ENCODE peak calls at places on chromosomes 11 and 22, in nine cellular contexts. One of them, this sample, is unnamed.
A peak's percentile ranks its signal among the peaks of the same experiment; 100 is the strongest.

GRCh38 chr22:19193879-19194278 is 15.3 kb upstream of the SLC25A1 start:
- DNase-seq in AG04450: no peak
- DNase-seq in EL: no peak
- DNase-seq in lower lobe of right lung: no peak
- DNase-seq in amygdala: no peak
- DNase-seq in H7: no peak
- DNase-seq in activated T-cell treated with anti-CD3 and anti-CD28 coated beads for 48 hours: no peak
- DNase-seq in A172: no peak
- DNase-seq in GOT3: no peak
- DNase-seq in this sample: no peak

GRCh38 chr11:106988151-106988806 is 30.0 kb downstream of the GUCY1A2 start:
- DNase-seq in AG04450: no peak
- DNase-seq in activated T-cell treated with anti-CD3 and anti-CD28 coated beads for 48 hours: no peak
- DNase-seq in H7: no peak
- DNase-seq in amygdala: no peak
- DNase-seq in lower lobe of right lung: no peak
- DNase-seq in EL: peak; percentile 87
- DNase-seq in A172: peak; percentile 40
- DNase-seq in GOT3: peak; percentile 12
- DNase-seq in this sample: no peak

GRCh38 chr22:37996515-37997246 is 12.3 kb upstream of the SOX10 start:
- DNase-seq in activated T-cell treated with anti-CD3 and anti-CD28 coated beads for 48 hours: no peak
- DNase-seq in GOT3: no peak
- DNase-seq in EL: no peak
- DNase-seq in A172: no peak
- DNase-seq in AG04450: no peak
- DNase-seq in amygdala: no peak
- DNase-seq in lower lobe of right lung: no peak
- DNase-seq in H7: peak; percentile 67
- DNase-seq in this sample: no peak

GRCh38 chr11:73154178-73154577 is 12.1 kb upstream of the FCHSD2 start:
- DNase-seq in H7: no peak
- DNase-seq in GOT3: no peak
- DNase-seq in amygdala: no peak
- DNase-seq in activated T-cell treated with anti-CD3 and anti-CD28 coated beads for 48 hours: no peak
- DNase-seq in EL: no peak
- DNase-seq in A172: no peak
- DNase-seq in AG04450: no peak
- DNase-seq in lower lobe of right lung: no peak
- DNase-seq in this sample: no peak

GRCh38 chr22:38973289-38974169 is 8.6 kb upstream of the APOBEC3B start:
- DNase-seq in lower lobe of right lung: no peak
- DNase-seq in activated T-cell treated with anti-CD3 and anti-CD28 coated beads for 48 hours: peak; percentile 45
- DNase-seq in A172: no peak
- DNase-seq in H7: peak; percentile 88
- DNase-seq in amygdala: no peak
- DNase-seq in GOT3: no peak
- DNase-seq in AG04450: no peak
- DNase-seq in EL: no peak
- DNase-seq in this sample: no peak

GRCh38 chr22:17972385-17973181 is 51.8 kb downstream of the MICAL3 start:
- DNase-seq in activated T-cell treated with anti-CD3 and anti-CD28 coated beads for 48 hours: no peak
- DNase-seq in amygdala: no peak
- DNase-seq in H7: peak; percentile 72
- DNase-seq in AG04450: peak; percentile 64
- DNase-seq in EL: peak; percentile 91
- DNase-seq in GOT3: no peak
- DNase-seq in A172: peak; percentile 45
- DNase-seq in lower lobe of right lung: no peak
- DNase-seq in this sample: no peak

GRCh38 chr11:2589538-2589934 is 110.3 kb downstream of the KCNQ1OT1 start:
- DNase-seq in GOT3: no peak
- DNase-seq in H7: no peak
- DNase-seq in EL: no peak
- DNase-seq in amygdala: no peak
- DNase-seq in AG04450: no peak
- DNase-seq in lower lobe of right lung: peak; percentile 28
- DNase-seq in activated T-cell treated with anti-CD3 and anti-CD28 coated beads for 48 hours: no peak
- DNase-seq in A172: no peak
- DNase-seq in this sample: no peak

GRCh38 chr11:5004429-5005274 is 10.0 kb downstream of the OR51L1 start:
- DNase-seq in lower lobe of right lung: no peak
- DNase-seq in amygdala: no peak
- DNase-seq in EL: peak; percentile 50
- DNase-seq in AG04450: peak; percentile 27
- DNase-seq in activated T-cell treated with anti-CD3 and anti-CD28 coated beads for 48 hours: no peak
- DNase-seq in H7: peak; percentile 4
- DNase-seq in A172: peak; percentile 36
- DNase-seq in GOT3: no peak
- DNase-seq in this sample: no peak

GRCh38 chr22:49284389-49284788 is 543.3 kb downstream of the BRD1 start:
- DNase-seq in H7: no peak
- DNase-seq in GOT3: no peak
- DNase-seq in A172: no peak
- DNase-seq in EL: no peak
- DNase-seq in activated T-cell treated with anti-CD3 and anti-CD28 coated beads for 48 hours: no peak
- DNase-seq in lower lobe of right lung: no peak
- DNase-seq in AG04450: no peak
- DNase-seq in amygdala: no peak
- DNase-seq in this sample: no peak

GRCh38 chr11:19474954-19475811 is 234.4 kb upstream of the E2F8 start:
- DNase-seq in GOT3: no peak
- DNase-seq in AG04450: no peak
- DNase-seq in A172: no peak
- DNase-seq in H7: peak; percentile 47
- DNase-seq in lower lobe of right lung: no peak
- DNase-seq in amygdala: peak; percentile 23
- DNase-seq in activated T-cell treated with anti-CD3 and anti-CD28 coated beads for 48 hours: no peak
- DNase-seq in EL: no peak
- DNase-seq in this sample: no peak

GRCh38 chr22:26587991-26588613 is 1.8 kb downstream of the TPST2 start:
- DNase-seq in EL: peak; percentile 17
- DNase-seq in GOT3: no peak
- DNase-seq in lower lobe of right lung: no peak
- DNase-seq in AG04450: no peak
- DNase-seq in activated T-cell treated with anti-CD3 and anti-CD28 coated beads for 48 hours: no peak
- DNase-seq in A172: no peak
- DNase-seq in amygdala: no peak
- DNase-seq in H7: no peak
- DNase-seq in this sample: no peak

GRCh38 chr22:46069518-46070214 is 80.7 kb upstream of the PPARA start:
- DNase-seq in amygdala: no peak
- DNase-seq in A172: peak; percentile 86
- DNase-seq in AG04450: peak; percentile 54
- DNase-seq in EL: peak; percentile 96
- DNase-seq in H7: no peak
- DNase-seq in activated T-cell treated with anti-CD3 and anti-CD28 coated beads for 48 hours: peak; percentile 35
- DNase-seq in GOT3: peak; percentile 63
- DNase-seq in lower lobe of right lung: peak; percentile 89
- DNase-seq in this sample: peak; percentile 96

GRCh38 chr11:57378166-57378565 is 2.8 kb downstream of the PRG3 start:
- DNase-seq in activated T-cell treated with anti-CD3 and anti-CD28 coated beads for 48 hours: no peak
- DNase-seq in H7: no peak
- DNase-seq in A172: no peak
- DNase-seq in lower lobe of right lung: no peak
- DNase-seq in GOT3: no peak
- DNase-seq in amygdala: no peak
- DNase-seq in AG04450: no peak
- DNase-seq in EL: no peak
- DNase-seq in this sample: no peak

GRCh38 chr11:107490836-107491235 is 33.2 kb upstream of the CWF19L2 start:
- DNase-seq in lower lobe of right lung: no peak
- DNase-seq in EL: no peak
- DNase-seq in H7: no peak
- DNase-seq in AG04450: no peak
- DNase-seq in GOT3: no peak
- DNase-seq in A172: no peak
- DNase-seq in amygdala: no peak
- DNase-seq in activated T-cell treated with anti-CD3 and anti-CD28 coated beads for 48 hours: no peak
- DNase-seq in this sample: no peak

GRCh38 chr11:35115688-35116030 is 23.3 kb upstream of the CD44 start:
- DNase-seq in GOT3: no peak
- DNase-seq in activated T-cell treated with anti-CD3 and anti-CD28 coated beads for 48 hours: no peak
- DNase-seq in EL: no peak
- DNase-seq in H7: peak; percentile 12
- DNase-seq in amygdala: no peak
- DNase-seq in A172: no peak
- DNase-seq in AG04450: no peak
- DNase-seq in lower lobe of right lung: no peak
- DNase-seq in this sample: no peak

GRCh38 chr11:12625438-12626071 is 48.7 kb upstream of the TEAD1 start:
- DNase-seq in AG04450: peak; percentile 92
- DNase-seq in A172: peak; percentile 18
- DNase-seq in amygdala: no peak
- DNase-seq in EL: peak; percentile 93
- DNase-seq in activated T-cell treated with anti-CD3 and anti-CD28 coated beads for 48 hours: no peak
- DNase-seq in GOT3: no peak
- DNase-seq in H7: no peak
- DNase-seq in lower lobe of right lung: no peak
- DNase-seq in this sample: no peak

GRCh38 chr22:49286236-49286760 is 541.4 kb downstream of the BRD1 start:
- DNase-seq in A172: no peak
- DNase-seq in activated T-cell treated with anti-CD3 and anti-CD28 coated beads for 48 hours: no peak
- DNase-seq in GOT3: no peak
- DNase-seq in EL: no peak
- DNase-seq in amygdala: no peak
- DNase-seq in H7: no peak
- DNase-seq in AG04450: no peak
- DNase-seq in lower lobe of right lung: no peak
- DNase-seq in this sample: peak; percentile 29

GRCh38 chr11:86571273-86571948 is 101.0 kb downstream of the ME3 start:
- DNase-seq in activated T-cell treated with anti-CD3 and anti-CD28 coated beads for 48 hours: no peak
- DNase-seq in GOT3: no peak
- DNase-seq in amygdala: no peak
- DNase-seq in H7: peak; percentile 57
- DNase-seq in EL: peak; percentile 18
- DNase-seq in A172: peak; percentile 26
- DNase-seq in lower lobe of right lung: no peak
- DNase-seq in AG04450: no peak
- DNase-seq in this sample: no peak

GRCh38 chr11:45798793-45799441 is 6.0 kb upstream of the SLC35C1 start:
- DNase-seq in AG04450: no peak
- DNase-seq in EL: no peak
- DNase-seq in H7: no peak
- DNase-seq in activated T-cell treated with anti-CD3 and anti-CD28 coated beads for 48 hours: no peak
- DNase-seq in lower lobe of right lung: peak; percentile 73
- DNase-seq in amygdala: no peak
- DNase-seq in A172: no peak
- DNase-seq in GOT3: no peak
- DNase-seq in this sample: no peak

GRCh38 chr11:92882828-92883611 is 86.4 kb upstream of the MTNR1B start:
- DNase-seq in GOT3: no peak
- DNase-seq in A172: no peak
- DNase-seq in amygdala: no peak
- DNase-seq in AG04450: no peak
- DNase-seq in lower lobe of right lung: peak; percentile 43
- DNase-seq in EL: no peak
- DNase-seq in activated T-cell treated with anti-CD3 and anti-CD28 coated beads for 48 hours: no peak
- DNase-seq in H7: no peak
- DNase-seq in this sample: no peak

GRCh38 chr11:114208371-114208770 is 87.8 kb upstream of the NNMT start:
- DNase-seq in A172: no peak
- DNase-seq in AG04450: no peak
- DNase-seq in GOT3: no peak
- DNase-seq in activated T-cell treated with anti-CD3 and anti-CD28 coated beads for 48 hours: no peak
- DNase-seq in H7: no peak
- DNase-seq in amygdala: no peak
- DNase-seq in lower lobe of right lung: no peak
- DNase-seq in EL: no peak
- DNase-seq in this sample: no peak

GRCh38 chr11:61027141-61027840 is 55.8 kb downstream of the CD6 start:
- DNase-seq in activated T-cell treated with anti-CD3 and anti-CD28 coated beads for 48 hours: no peak
- DNase-seq in GOT3: no peak
- DNase-seq in A172: no peak
- DNase-seq in EL: no peak
- DNase-seq in lower lobe of right lung: no peak
- DNase-seq in H7: no peak
- DNase-seq in amygdala: no peak
- DNase-seq in AG04450: no peak
- DNase-seq in this sample: no peak

This sample was measured in RWPE2.